ENCODE peak calls at places on chromosomes 3 and 15, in seven cellular contexts. C, S, W, Y, X, P and J are unnamed samples.

GRCh38 chr15:93060336-93061248 is 28.4 kb downstream of the RGMA start:
- DNase-seq in Y (no peak), S (no peak), X (no peak), W (no peak), C (no peak), P (no peak), J (no peak)

GRCh38 chr15:98003976-98004375 is 43.5 kb downstream of the ARRDC4 start:
- DNase-seq in X (no peak), C (no peak), P (no peak), S (no peak), W (no peak), Y (peak), J (no peak)

GRCh38 chr3:129947916-129948315 is 26.6 kb upstream of the TRH start:
- DNase-seq in X (no peak), P (no peak), W (no peak), S (no peak), C (no peak), Y (no peak), J (no peak)

GRCh38 chr3:174049443-174049842 is 651.9 kb downstream of the NLGN1 start:
- DNase-seq in C (no peak), W (no peak), P (no peak), S (no peak), Y (no peak), X (no peak), J (no peak)

GRCh38 chr3:115018694-115019093 is 128.4 kb downstream of the ZBTB20 start:
- DNase-seq in W (no peak), C (no peak), P (no peak), Y (no peak), X (no peak), S (no peak), J (no peak)

GRCh38 chr15:69082556-69082955 is 68.1 kb downstream of the NOX5 start:
- DNase-seq in X (no peak), W (peak), Y (no peak), S (no peak), P (no peak), C (no peak), J (no peak)

GRCh38 chr3:126465928-126466564 is 9.6 kb downstream of the ZXDC start:
- DNase-seq in X (no peak), C (no peak), W (no peak), Y (no peak), P (peak), S (no peak), J (peak)

GRCh38 chr15:60589253-60589652 is 110.3 kb upstream of the ICE2 start:
- DNase-seq in C (peak), W (no peak), S (no peak), P (no peak), Y (peak), X (no peak), J (no peak)

GRCh38 chr3:174618368-174618767 is 240.8 kb upstream of the NAALADL2 start:
- DNase-seq in W (no peak), P (no peak), X (no peak), S (no peak), Y (no peak), C (no peak), J (no peak)

GRCh38 chr3:14200276-14200675 is 21.7 kb downstream of the LSM3 start:
- DNase-seq in P (no peak), W (peak), X (no peak), Y (no peak), C (no peak), S (no peak), J (no peak)